ENCODE peak calls at places on chromosomes 11 and 22, in four cellular contexts. R is HepG2, E is GM12878, Z is K562. N is an unnamed sample.

GRCh38 chr11:64305691-64306562 is 603 bp downstream of the ESRRA start:
- DNase-seq in R (peak), E (no peak), Z (peak), N (peak)

GRCh38 chr22:29306830-29307657 is 594 bp downstream of the GAS2L1 start:
- DNase-seq in R (peak), E (no peak), Z (peak), N (peak)

GRCh38 chr11:65116370-65117205 is 913 bp downstream of the ZNHIT2 start:
- DNase-seq in R (no peak), E (no peak), Z (no peak), N (no peak)

GRCh38 chr22:19800761-19801244 is 40.2 kb downstream of the TBX1 start:
- DNase-seq in R (peak), E (no peak), Z (peak), N (peak)

GRCh38 chr22:28222976-28223375 is 303.9 kb upstream of the PITPNB start:
- DNase-seq in R (no peak), E (no peak), Z (no peak), N (no peak)

GRCh38 chr11:121552160-121552559 is 99.4 kb upstream of the SORL1-AS1 start:
- DNase-seq in R (no peak), E (no peak), Z (no peak), N (no peak)

GRCh38 chr11:64078294-64078693 is 42.6 kb downstream of the FLRT1 start:
- DNase-seq in R (no peak), E (no peak), Z (no peak), N (no peak)

GRCh38 chr11:133408936-133409335 is 123.4 kb downstream of the OPCML start:
- DNase-seq in R (no peak), E (no peak), Z (no peak), N (no peak)

GRCh38 chr22:36486619-36487384 is 5.4 kb upstream of the TXN2 start:
- DNase-seq in R (peak), E (no peak), Z (peak), N (peak)

GRCh38 chr11:100923555-100923954 is 206.1 kb downstream of the PGR start:
- DNase-seq in R (no peak), E (no peak), Z (no peak), N (no peak)

GRCh38 chr22:45996241-45997076 is 19.5 kb upstream of the WNT7B start:
- DNase-seq in R (no peak), E (no peak), Z (no peak), N (no peak)

GRCh38 chr11:111814567-111814966 is 48.4 kb upstream of the PPP2R1B start:
- DNase-seq in R (no peak), E (no peak), Z (no peak), N (no peak)

GRCh38 chr11:61041755-61042518 is 60.4 kb upstream of the CD5 start:
- DNase-seq in R (no peak), E (no peak), Z (no peak), N (peak)

GRCh38 chr11:6320411-6321207 is at the start of gene CAVIN3:
- DNase-seq in R (no peak), E (peak), Z (peak), N (peak)

GRCh38 chr11:2366271-2366670 is 10.8 kb upstream of the CD81 start:
- DNase-seq in R (no peak), E (no peak), Z (no peak), N (no peak)

GRCh38 chr11:67177399-67178281 is 58.6 kb downstream of the KDM2A start:
- DNase-seq in R (no peak), E (no peak), Z (peak), N (no peak)

GRCh38 chr11:2515401-2516275 is 70.8 kb downstream of the KCNQ1 start:
- DNase-seq in R (no peak), E (no peak), Z (no peak), N (peak)

GRCh38 chr22:39529487-39529851 is 3.1 kb downstream of the RPS19BP1 start:
- DNase-seq in R (no peak), E (no peak), Z (no peak), N (no peak)

GRCh38 chr11:32334822-32335221 is 100.5 kb downstream of the WT1 start:
- DNase-seq in R (peak), E (no peak), Z (peak), N (peak)

GRCh38 chr22:47624277-47625012 is 862.0 kb downstream of the TBC1D22A start:
- DNase-seq in R (no peak), E (no peak), Z (no peak), N (no peak)

DNA sequence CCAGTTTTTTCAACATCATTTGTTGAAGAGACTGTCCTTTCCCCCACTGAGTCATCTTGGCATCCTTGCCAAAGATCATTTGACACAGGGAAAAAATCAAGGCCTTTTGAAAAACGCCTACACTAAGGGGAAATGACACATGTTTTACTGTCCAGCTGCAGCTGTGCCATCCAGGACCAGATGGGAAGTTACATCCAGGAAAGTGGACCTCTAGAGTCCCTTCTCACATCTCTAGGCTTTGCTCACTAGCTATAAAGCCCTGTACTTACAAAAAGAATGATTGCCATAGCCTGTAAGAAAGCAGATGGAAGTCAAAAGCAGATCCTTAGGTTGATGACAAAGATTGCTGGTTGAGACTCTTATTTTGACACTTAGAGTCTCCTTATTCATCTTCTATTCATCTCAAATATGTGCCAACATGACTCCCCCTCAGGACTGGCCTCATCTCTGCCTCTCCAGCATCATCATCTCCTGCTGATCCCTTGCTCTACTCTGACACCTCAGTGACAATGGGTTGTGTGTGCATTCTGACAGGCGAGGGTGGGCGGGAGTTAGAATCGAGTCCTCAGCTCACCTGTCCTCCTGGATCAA is 22.8 kb downstream of the OSBP2 start:
- DNase-seq in R (peak), E (no peak), Z (no peak), N (no peak)
- TF ChIP-seq TCF7 in R (no peak), E (no peak), Z (no peak), N (no peak)

GRCh38 chr11:131982154-131982553 is 611.7 kb downstream of the NTM start:
- DNase-seq in R (no peak), E (no peak), Z (no peak), N (peak)
- TF ChIP-seq CREM in R (no peak), E (no peak), Z (no peak), N (no peak)

GRCh38 chr22:26711205-26711958 is 54.0 kb downstream of the MIAT start:
- DNase-seq in R (no peak), E (peak), Z (no peak), N (no peak)

GRCh38 chr22:26712158-26712557 is 54.8 kb downstream of the MIAT start:
- DNase-seq in R (no peak), E (no peak), Z (no peak), N (no peak)

GRCh38 chr22:26708256-26709009 is 51.0 kb downstream of the MIAT start:
- DNase-seq in R (no peak), E (peak), Z (no peak), N (no peak)

GRCh38 chr22:26707581-26707980 is 50.2 kb downstream of the MIAT start:
- DNase-seq in R (no peak), E (no peak), Z (no peak), N (no peak)

DNA sequence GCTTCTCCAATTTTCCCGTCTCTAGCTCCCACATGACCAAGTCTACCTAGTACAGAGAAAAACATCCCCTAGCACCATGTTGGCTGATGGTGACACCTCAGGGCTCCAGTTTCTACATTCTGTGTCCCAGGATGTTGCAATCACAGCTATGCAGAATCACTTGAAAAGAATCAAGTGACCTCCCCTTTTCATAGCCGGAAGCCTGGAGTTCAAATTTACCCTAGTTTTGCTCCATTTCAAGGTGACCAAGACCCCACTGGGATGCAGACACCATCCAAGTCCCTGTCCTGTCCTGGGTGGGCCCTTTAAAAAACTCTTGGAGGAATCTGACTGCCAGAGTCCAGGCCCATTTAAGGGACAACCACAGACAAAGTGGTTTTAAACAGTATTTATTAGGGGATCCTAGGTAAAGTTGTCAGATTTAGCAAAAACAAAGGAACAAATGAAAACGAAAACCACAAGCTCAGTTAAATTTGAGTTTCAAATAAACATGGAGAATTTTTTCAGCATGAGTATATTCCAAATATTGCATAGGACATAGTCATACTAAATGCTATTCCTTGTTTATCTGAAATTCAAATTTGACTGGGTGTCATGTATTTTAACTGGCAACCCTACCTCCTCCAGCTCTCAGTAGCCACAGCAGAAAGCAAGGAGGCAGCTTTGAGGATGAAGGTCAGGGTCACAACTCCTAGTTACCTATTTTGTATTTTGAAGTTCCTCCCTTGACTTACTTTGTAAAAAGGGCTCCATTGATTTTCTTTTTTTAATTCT is 52.4 kb downstream of the MIAT start:
- DNase-seq in R (no peak), E (no peak), Z (no peak), N (no peak)
- TF ChIP-seq TCF7 in R (no peak), E (no peak), Z (no peak), N (no peak)

GRCh38 chr11:75475767-75476650 is 43.0 kb upstream of the KLHL35 start:
- DNase-seq in R (no peak), E (no peak), Z (peak), N (no peak)
- TF ChIP-seq CREM in R (no peak), E (no peak), Z (no peak), N (no peak)

GRCh38 chr11:19433791-19434190 is 193.0 kb upstream of the E2F8 start:
- DNase-seq in R (no peak), E (no peak), Z (no peak), N (no peak)

GRCh38 chr11:19432370-19433163 is 191.8 kb upstream of the E2F8 start:
- DNase-seq in R (no peak), E (peak), Z (no peak), N (no peak)

GRCh38 chr11:19435306-19435989 is 194.7 kb upstream of the E2F8 start:
- DNase-seq in R (no peak), E (no peak), Z (no peak), N (no peak)

GRCh38 chr11:19431059-19431398 is 190.3 kb upstream of the E2F8 start:
- DNase-seq in R (no peak), E (no peak), Z (no peak), N (no peak)

DNA sequence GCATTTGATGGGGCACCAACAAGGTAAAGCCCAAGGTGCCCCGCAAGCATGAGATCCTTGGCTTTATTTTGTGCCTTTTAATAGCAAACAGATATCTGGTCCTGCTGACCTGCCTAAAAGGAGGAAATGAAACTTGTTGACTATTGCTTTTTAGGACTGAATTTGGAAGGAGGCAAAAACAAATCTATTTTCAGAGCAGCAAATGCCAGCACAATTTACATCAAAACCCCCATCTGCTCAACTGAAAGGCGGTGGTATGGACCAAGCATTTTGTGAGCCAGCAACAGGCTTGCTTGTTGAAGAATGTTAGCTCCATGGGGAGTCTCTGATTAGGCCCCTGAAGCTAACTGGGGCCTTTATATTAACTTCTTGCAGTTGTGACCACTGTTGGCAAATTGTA is 192.6 kb upstream of the E2F8 start:
- DNase-seq in R (no peak), E (peak), Z (no peak), N (no peak)
- TF ChIP-seq TCF7 in R (no peak), E (no peak), Z (no peak), N (no peak)

DNA sequence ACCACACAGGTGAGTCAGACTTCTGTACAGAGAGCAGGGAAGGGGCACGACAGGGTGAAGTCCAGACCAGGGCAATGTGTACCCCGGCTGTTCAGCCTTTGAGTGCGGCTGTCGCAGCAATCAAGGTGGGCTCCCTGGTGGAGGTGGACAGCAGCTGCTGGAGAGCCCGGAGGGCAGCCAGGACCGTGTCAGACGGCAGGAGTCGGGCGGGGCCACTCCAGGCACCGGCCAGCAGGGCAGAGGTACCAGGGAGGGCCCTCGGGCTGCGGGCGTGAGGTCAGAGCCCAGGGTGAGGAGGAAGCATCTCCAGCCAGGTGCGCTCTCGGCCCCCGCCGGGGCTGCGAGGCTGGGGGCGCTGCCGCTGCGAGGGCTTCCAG is 802 bp upstream of the PIM3 start:
- DNase-seq in R (peak), E (no peak), Z (no peak), N (no peak)
- TF ChIP-seq CREM in R (no peak), E (no peak), Z (no peak), N (no peak)

N was measured in WTC11.